ENCODE peak calls at places on chromosomes 16 and 17, in four cellular contexts. One of them, this sample, is unnamed.

GRCh38 chr16:57976331-57976796 is 5.4 kb upstream of the CNGB1 start:
- DNase-seq in T follicular helper cell: no peak
- DNase-seq in stimulated activated CD8-positive, alpha-beta memory T cell treated with anti-CD3 and anti-CD28 coated beads, Interleukin-7, amount 100 ng/mL, for 1 hour: no peak
- DNase-seq in GM04504: no peak
- DNase-seq in this sample: no peak

GRCh38 chr17:8832711-8833352 is 33.7 kb upstream of the MFSD6L start:
- DNase-seq in T follicular helper cell: no peak
- DNase-seq in stimulated activated CD8-positive, alpha-beta memory T cell treated with anti-CD3 and anti-CD28 coated beads, Interleukin-7, amount 100 ng/mL, for 1 hour: no peak
- DNase-seq in GM04504: no peak
- DNase-seq in this sample: peak

GRCh38 chr17:43636446-43636845 is 25.3 kb downstream of the MEOX1 start:
- DNase-seq in T follicular helper cell: no peak
- DNase-seq in stimulated activated CD8-positive, alpha-beta memory T cell treated with anti-CD3 and anti-CD28 coated beads, Interleukin-7, amount 100 ng/mL, for 1 hour: no peak
- DNase-seq in GM04504: no peak
- DNase-seq in this sample: no peak

GRCh38 chr16:74726736-74727135 is 26.1 kb upstream of the MLKL start:
- DNase-seq in stimulated activated CD8-positive, alpha-beta memory T cell treated with anti-CD3 and anti-CD28 coated beads, Interleukin-7, amount 100 ng/mL, for 1 hour: no peak
- DNase-seq in T follicular helper cell: no peak
- DNase-seq in GM04504: no peak
- DNase-seq in this sample: peak

GRCh38 chr17:38333635-38334295 is 10.0 kb downstream of the GPR179 start:
- DNase-seq in GM04504: no peak
- DNase-seq in T follicular helper cell: peak
- DNase-seq in stimulated activated CD8-positive, alpha-beta memory T cell treated with anti-CD3 and anti-CD28 coated beads, Interleukin-7, amount 100 ng/mL, for 1 hour: no peak
- DNase-seq in this sample: peak

GRCh38 chr17:62165378-62165722 is 100.3 kb upstream of the MED13 start:
- DNase-seq in GM04504: no peak
- DNase-seq in T follicular helper cell: no peak
- DNase-seq in stimulated activated CD8-positive, alpha-beta memory T cell treated with anti-CD3 and anti-CD28 coated beads, Interleukin-7, amount 100 ng/mL, for 1 hour: no peak
- DNase-seq in this sample: peak

GRCh38 chr17:75011788-75012319 is 616 bp upstream of the MRPL58 start:
- DNase-seq in stimulated activated CD8-positive, alpha-beta memory T cell treated with anti-CD3 and anti-CD28 coated beads, Interleukin-7, amount 100 ng/mL, for 1 hour: no peak
- DNase-seq in GM04504: no peak
- DNase-seq in T follicular helper cell: no peak
- DNase-seq in this sample: peak

GRCh38 chr16:53043986-53044571 is 8.6 kb downstream of the CHD9NB start:
- DNase-seq in T follicular helper cell: no peak
- DNase-seq in GM04504: no peak
- DNase-seq in stimulated activated CD8-positive, alpha-beta memory T cell treated with anti-CD3 and anti-CD28 coated beads, Interleukin-7, amount 100 ng/mL, for 1 hour: no peak
- DNase-seq in this sample: no peak

GRCh38 chr17:79325707-79326106 is 251.1 kb downstream of the ENGASE start:
- DNase-seq in stimulated activated CD8-positive, alpha-beta memory T cell treated with anti-CD3 and anti-CD28 coated beads, Interleukin-7, amount 100 ng/mL, for 1 hour: no peak
- DNase-seq in T follicular helper cell: no peak
- DNase-seq in GM04504: no peak
- DNase-seq in this sample: no peak

GRCh38 chr16:91484-91883 is 13.5 kb downstream of the MPG start:
- DNase-seq in GM04504: no peak
- DNase-seq in T follicular helper cell: no peak
- DNase-seq in stimulated activated CD8-positive, alpha-beta memory T cell treated with anti-CD3 and anti-CD28 coated beads, Interleukin-7, amount 100 ng/mL, for 1 hour: no peak
- DNase-seq in this sample: no peak

GRCh38 chr17:81143200-81143527 is 22.1 kb upstream of the PVALEF start:
- DNase-seq in T follicular helper cell: no peak
- DNase-seq in stimulated activated CD8-positive, alpha-beta memory T cell treated with anti-CD3 and anti-CD28 coated beads, Interleukin-7, amount 100 ng/mL, for 1 hour: no peak
- DNase-seq in GM04504: no peak
- DNase-seq in this sample: peak

GRCh38 chr16:31487720-31488629 is 5.1 kb downstream of the SLC5A2 start:
- DNase-seq in GM04504: no peak
- DNase-seq in T follicular helper cell: peak
- DNase-seq in stimulated activated CD8-positive, alpha-beta memory T cell treated with anti-CD3 and anti-CD28 coated beads, Interleukin-7, amount 100 ng/mL, for 1 hour: peak
- DNase-seq in this sample: peak

GRCh38 chr16:7185689-7186088 is 147.0 kb upstream of the RBFOX1 start:
- DNase-seq in GM04504: no peak
- DNase-seq in stimulated activated CD8-positive, alpha-beta memory T cell treated with anti-CD3 and anti-CD28 coated beads, Interleukin-7, amount 100 ng/mL, for 1 hour: no peak
- DNase-seq in T follicular helper cell: no peak
- DNase-seq in this sample: no peak

GRCh38 chr16:24737391-24737871 is 8.0 kb downstream of the TNRC6A start:
- DNase-seq in T follicular helper cell: no peak
- DNase-seq in stimulated activated CD8-positive, alpha-beta memory T cell treated with anti-CD3 and anti-CD28 coated beads, Interleukin-7, amount 100 ng/mL, for 1 hour: no peak
- DNase-seq in GM04504: no peak
- DNase-seq in this sample: no peak

GRCh38 chr16:9328386-9328785 is 236.9 kb downstream of the HAPSTR1 start:
- DNase-seq in GM04504: no peak
- DNase-seq in stimulated activated CD8-positive, alpha-beta memory T cell treated with anti-CD3 and anti-CD28 coated beads, Interleukin-7, amount 100 ng/mL, for 1 hour: no peak
- DNase-seq in T follicular helper cell: no peak
- DNase-seq in this sample: no peak

GRCh38 chr17:42246515-42246914 is 29.7 kb downstream of the STAT5B start:
- DNase-seq in stimulated activated CD8-positive, alpha-beta memory T cell treated with anti-CD3 and anti-CD28 coated beads, Interleukin-7, amount 100 ng/mL, for 1 hour: no peak
- DNase-seq in T follicular helper cell: no peak
- DNase-seq in GM04504: no peak
- DNase-seq in this sample: no peak

GRCh38 chr17:72687941-72688340 is 404.5 kb downstream of the SLC39A11 start:
- DNase-seq in GM04504: no peak
- DNase-seq in T follicular helper cell: no peak
- DNase-seq in stimulated activated CD8-positive, alpha-beta memory T cell treated with anti-CD3 and anti-CD28 coated beads, Interleukin-7, amount 100 ng/mL, for 1 hour: no peak
- DNase-seq in this sample: peak

GRCh38 chr16:2335286-2335895 is 5.1 kb downstream of the ABCA3 start:
- DNase-seq in GM04504: no peak
- DNase-seq in stimulated activated CD8-positive, alpha-beta memory T cell treated with anti-CD3 and anti-CD28 coated beads, Interleukin-7, amount 100 ng/mL, for 1 hour: no peak
- DNase-seq in T follicular helper cell: no peak
- DNase-seq in this sample: no peak

GRCh38 chr16:87836844-87837581 is 32.3 kb downstream of the SLC7A5 start:
- DNase-seq in GM04504: no peak
- DNase-seq in stimulated activated CD8-positive, alpha-beta memory T cell treated with anti-CD3 and anti-CD28 coated beads, Interleukin-7, amount 100 ng/mL, for 1 hour: no peak
- DNase-seq in T follicular helper cell: no peak
- DNase-seq in this sample: no peak

GRCh38 chr17:17542906-17543635 is 46.9 kb upstream of the RASD1 start:
- DNase-seq in T follicular helper cell: no peak
- DNase-seq in GM04504: no peak
- DNase-seq in stimulated activated CD8-positive, alpha-beta memory T cell treated with anti-CD3 and anti-CD28 coated beads, Interleukin-7, amount 100 ng/mL, for 1 hour: no peak
- DNase-seq in this sample: no peak

GRCh38 chr17:82681547-82681946 is 17.0 kb downstream of the RAB40B start:
- DNase-seq in GM04504: no peak
- DNase-seq in T follicular helper cell: no peak
- DNase-seq in stimulated activated CD8-positive, alpha-beta memory T cell treated with anti-CD3 and anti-CD28 coated beads, Interleukin-7, amount 100 ng/mL, for 1 hour: no peak
- DNase-seq in this sample: no peak

GRCh38 chr17:45143767-45144198 is 4.5 kb upstream of the HEXIM1 start:
- DNase-seq in T follicular helper cell: no peak
- DNase-seq in stimulated activated CD8-positive, alpha-beta memory T cell treated with anti-CD3 and anti-CD28 coated beads, Interleukin-7, amount 100 ng/mL, for 1 hour: no peak
- DNase-seq in GM04504: peak
- DNase-seq in this sample: no peak

GRCh38 chr16:68492501-68493411 is 44.4 kb upstream of the SMPD3 start:
- DNase-seq in T follicular helper cell: no peak
- DNase-seq in GM04504: no peak
- DNase-seq in stimulated activated CD8-positive, alpha-beta memory T cell treated with anti-CD3 and anti-CD28 coated beads, Interleukin-7, amount 100 ng/mL, for 1 hour: no peak
- DNase-seq in this sample: no peak

GRCh38 chr17:66715745-66716156 is 119.2 kb upstream of the CACNG5 start:
- DNase-seq in GM04504: peak
- DNase-seq in stimulated activated CD8-positive, alpha-beta memory T cell treated with anti-CD3 and anti-CD28 coated beads, Interleukin-7, amount 100 ng/mL, for 1 hour: no peak
- DNase-seq in T follicular helper cell: no peak
- DNase-seq in this sample: peak

GRCh38 chr17:70791748-70792443 is 622.6 kb downstream of the KCNJ2 start:
- DNase-seq in T follicular helper cell: no peak
- DNase-seq in GM04504: no peak
- DNase-seq in stimulated activated CD8-positive, alpha-beta memory T cell treated with anti-CD3 and anti-CD28 coated beads, Interleukin-7, amount 100 ng/mL, for 1 hour: no peak
- DNase-seq in this sample: no peak